ENCODE peak calls at places on chromosomes 5 and 9, in four cellular contexts. X, G, K and Z are unnamed samples.

GRCh38 chr5:2670856-2671404 is 80.5 kb downstream of the IRX2 start:
- DNase-seq in X (no peak), G (no peak), K (no peak), Z (no peak)

GRCh38 chr9:95513722-95514121 is 3.0 kb downstream of the PTCH1 start:
- DNase-seq in X (no peak), G (no peak), K (no peak), Z (no peak)

GRCh38 chr9:130058154-130058553 is 4.4 kb downstream of the GPR107 start:
- DNase-seq in X (peak), G (no peak), K (peak), Z (peak)

GRCh38 chr5:27325513-27325912 is 287.1 kb upstream of the CDH9 start:
- DNase-seq in X (no peak), G (no peak), K (no peak), Z (peak)

GRCh38 chr5:87944553-87945320 is 323.9 kb downstream of the TMEM161B start:
- DNase-seq in X (no peak), G (no peak), K (no peak), Z (no peak)

GRCh38 chr9:84054341-84055010 is 73.9 kb downstream of the RMI1 start:
- DNase-seq in X (no peak), G (no peak), K (no peak), Z (no peak)

GRCh38 chr9:105921057-105921721 is 226.8 kb downstream of the TMEM38B start:
- DNase-seq in X (no peak), G (no peak), K (no peak), Z (no peak)

GRCh38 chr5:174532453-174533126 is 191.8 kb upstream of the MSX2 start:
- DNase-seq in X (peak), G (peak), K (peak), Z (peak)

GRCh38 chr9:124611106-124611505 is 103.9 kb upstream of the NR5A1 start:
- DNase-seq in X (no peak), G (no peak), K (no peak), Z (no peak)

GRCh38 chr5:106288977-106289376 is 1381.8 kb downstream of the EFNA5 start:
- DNase-seq in X (no peak), G (no peak), K (no peak), Z (no peak)

GRCh38 chr5:35369965-35370790 is 139.9 kb upstream of the PRLR start:
- DNase-seq in X (no peak), G (no peak), K (no peak), Z (no peak)

GRCh38 chr9:426264-426663 is 211.6 kb downstream of the DOCK8 start:
- DNase-seq in X (no peak), G (no peak), K (no peak), Z (no peak)

GRCh38 chr5:154611341-154611767 is 133.3 kb upstream of the HAND1 start:
- DNase-seq in X (no peak), G (peak), K (no peak), Z (no peak)

GRCh38 chr5:119400248-119400647 is 44.4 kb downstream of the TNFAIP8 start:
- DNase-seq in X (no peak), G (no peak), K (no peak), Z (no peak)

GRCh38 chr5:142110046-142110531 is 1.5 kb downstream of the NDFIP1 start:
- DNase-seq in X (peak), G (peak), K (no peak), Z (peak)

GRCh38 chr9:2493106-2493505 is 128.5 kb upstream of the VLDLR start:
- DNase-seq in X (no peak), G (no peak), K (no peak), Z (peak)

GRCh38 chr9:38685535-38685934 is 34.4 kb downstream of the FAM240B start:
- DNase-seq in X (no peak), G (no peak), K (no peak), Z (no peak)

GRCh38 chr9:114893622-114894021 is 36.8 kb downstream of the TNFSF8 start:
- DNase-seq in X (no peak), G (peak), K (no peak), Z (peak)

GRCh38 chr5:148905541-148905940 is 79.1 kb downstream of the ADRB2 start:
- DNase-seq in X (no peak), G (no peak), K (no peak), Z (no peak)

GRCh38 chr9:16029056-16029615 is 476.3 kb downstream of the CCDC171 start:
- DNase-seq in X (no peak), G (no peak), K (no peak), Z (no peak)

GRCh38 chr9:104780796-104781395 is 17.0 kb downstream of the NIPSNAP3B start:
- DNase-seq in X (peak), G (peak), K (no peak), Z (peak)

DNA sequence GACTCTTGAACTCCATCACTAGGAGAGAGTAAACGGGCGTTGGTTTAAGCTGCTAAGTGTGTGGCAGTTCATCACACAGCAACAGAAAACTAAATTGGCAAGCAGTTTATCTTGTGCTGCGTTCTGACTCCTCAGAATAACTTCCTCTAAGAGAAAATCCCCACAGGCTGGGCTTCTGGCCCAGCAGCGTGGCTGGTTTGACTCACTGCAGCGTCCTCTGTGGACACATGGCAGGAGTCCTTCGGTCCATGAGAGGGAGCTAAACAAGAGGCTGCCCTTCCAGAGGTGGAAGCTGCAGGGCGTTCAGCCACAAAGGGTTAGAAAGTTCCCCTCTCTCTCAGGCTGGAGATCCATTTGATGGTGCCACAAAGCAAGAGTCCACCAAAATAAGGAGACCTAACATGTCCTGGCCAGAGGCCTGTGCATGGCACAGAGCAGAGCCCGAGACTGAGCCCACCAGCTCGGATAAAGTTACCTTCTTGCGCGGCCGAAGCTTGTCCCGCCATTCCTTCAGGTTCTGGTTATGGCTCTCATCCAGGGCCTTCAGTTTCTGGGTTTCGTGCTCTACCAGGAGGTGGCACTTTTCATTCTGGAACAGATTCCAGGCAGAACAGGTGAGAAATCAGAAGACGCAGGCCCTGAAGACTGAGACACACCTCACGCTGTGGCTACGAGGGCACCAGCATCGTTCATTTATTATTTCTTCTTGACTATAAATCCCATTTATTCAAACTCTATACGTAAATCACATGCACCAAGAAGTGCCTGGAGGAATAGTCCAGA is 46.2 kb upstream of the FBXW11 start:
- DNase-seq in X (no peak), G (peak), K (no peak), Z (no peak)
- TF ChIP-seq CTCF in X (no peak), G (no peak), K (no peak), Z (no peak)

DNA sequence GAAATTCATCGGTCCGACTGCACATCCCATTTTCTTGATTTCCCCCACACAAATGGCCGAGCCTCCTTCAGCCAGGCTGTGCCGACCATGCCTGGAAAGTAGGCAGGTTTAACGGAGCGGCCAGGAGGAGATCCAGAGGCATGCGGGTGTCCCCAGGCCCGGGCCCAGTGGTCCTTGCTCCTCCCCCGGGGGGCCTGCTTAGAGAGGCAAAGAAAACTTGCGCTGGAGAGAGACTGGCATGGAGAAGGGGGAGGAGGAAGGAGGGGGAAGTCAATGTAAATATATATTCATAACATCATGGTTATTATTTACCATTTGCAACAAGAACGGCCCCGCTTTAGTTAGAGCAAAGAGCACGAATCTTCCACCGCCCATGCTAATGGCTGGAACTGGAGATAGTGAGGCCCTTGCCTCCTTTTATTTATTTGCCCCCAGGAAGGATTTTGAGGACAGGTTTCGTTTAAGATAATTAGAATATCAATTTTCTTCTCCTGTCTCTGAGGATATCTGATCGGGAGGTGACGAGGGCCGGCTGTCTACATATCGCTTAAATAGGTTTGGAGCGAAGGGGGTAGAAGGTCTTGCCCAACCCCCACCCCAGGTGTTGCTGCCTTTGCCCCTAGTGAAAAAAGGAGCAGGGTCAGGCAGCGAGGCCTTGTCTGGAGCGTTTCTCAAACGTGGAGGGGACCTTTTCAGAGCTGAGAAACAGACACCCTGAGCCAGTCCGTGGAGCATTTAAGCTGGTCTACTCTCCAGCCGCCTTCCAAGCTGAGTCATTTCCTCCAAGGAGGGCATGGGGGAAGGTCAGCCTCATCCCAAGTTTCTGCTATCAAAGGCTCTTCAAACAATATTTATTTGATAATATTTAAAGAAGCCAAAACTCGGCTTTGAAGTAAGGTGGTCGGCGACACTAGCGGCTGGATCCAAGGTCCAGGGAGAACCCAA is 2.5 kb downstream of the BARHL1 start:
- DNase-seq in X (no peak), G (no peak), K (no peak), Z (no peak)
- TF ChIP-seq MYC in X (no peak), G (no peak), K (no peak), Z (no peak)

GRCh38 chr5:160289721-160290120 is 22.6 kb downstream of the CCNJL start:
- DNase-seq in X (no peak), G (no peak), K (no peak), Z (peak)

GRCh38 chr5:160286947-160287346 is 25.4 kb downstream of the CCNJL start:
- DNase-seq in X (no peak), G (no peak), K (no peak), Z (no peak)

GRCh38 chr5:160285311-160285710 is 27.1 kb downstream of the CCNJL start:
- DNase-seq in X (no peak), G (no peak), K (no peak), Z (peak)

GRCh38 chr5:160289356-160289651 is 23.1 kb downstream of the CCNJL start:
- DNase-seq in X (no peak), G (peak), K (no peak), Z (peak)

DNA sequence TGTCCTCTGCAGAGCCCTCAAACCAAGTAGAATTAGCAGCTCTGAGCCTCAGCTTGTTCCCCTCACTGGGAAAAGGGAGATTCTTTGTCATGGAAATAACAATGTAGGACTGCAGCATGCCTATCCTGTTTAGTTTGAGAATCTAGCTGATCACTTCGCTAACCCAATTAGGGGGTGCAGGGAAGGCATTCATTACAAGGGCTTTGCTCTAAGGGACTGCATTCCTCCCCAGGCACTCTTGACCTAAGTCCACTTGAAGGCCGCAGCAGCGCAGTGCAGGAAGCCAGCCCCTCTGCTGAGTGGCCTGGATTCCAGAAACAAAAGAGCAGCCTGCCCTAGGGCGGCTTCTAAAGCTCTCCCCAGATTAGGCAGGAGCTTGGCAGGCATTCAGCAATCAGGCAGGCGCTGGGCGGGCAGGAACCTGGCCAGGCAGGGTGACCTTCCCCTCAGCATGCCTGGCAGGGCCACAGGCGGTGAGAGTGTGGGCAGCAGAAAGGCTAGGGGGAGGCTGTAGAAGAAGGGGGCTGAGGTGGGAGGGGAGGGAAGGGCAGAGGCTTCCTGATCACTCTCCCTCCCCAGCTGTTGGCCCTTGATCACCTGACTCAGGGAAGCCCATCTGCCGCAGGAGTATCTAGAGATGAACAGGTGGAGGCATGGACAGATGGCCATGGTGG is 24.8 kb downstream of the CCNJL start:
- DNase-seq in X (no peak), G (peak), K (no peak), Z (no peak)
- H3K4me3 ChIP-seq in X (no peak), G (no peak), K (no peak), Z (no peak)

GRCh38 chr9:132383462-132383883 is 23.2 kb downstream of the TTF1 start:
- DNase-seq in X (no peak), G (no peak), K (no peak), Z (no peak)
- TF ChIP-seq CTCF in X (no peak), G (no peak), K (no peak), Z (no peak)

GRCh38 chr9:113502427-113503008 is 39.0 kb downstream of the RGS3 start:
- DNase-seq in X (no peak), G (peak), K (no peak), Z (no peak)
- TF ChIP-seq MYC in X (no peak), G (no peak), K (no peak), Z (no peak)

GRCh38 chr5:95817430-95817829 is 5.1 kb downstream of the GLRX start:
- DNase-seq in X (no peak), G (no peak), K (no peak), Z (no peak)
- H3K4me3 ChIP-seq in X (no peak), G (no peak), K (no peak), Z (peak)

DNA sequence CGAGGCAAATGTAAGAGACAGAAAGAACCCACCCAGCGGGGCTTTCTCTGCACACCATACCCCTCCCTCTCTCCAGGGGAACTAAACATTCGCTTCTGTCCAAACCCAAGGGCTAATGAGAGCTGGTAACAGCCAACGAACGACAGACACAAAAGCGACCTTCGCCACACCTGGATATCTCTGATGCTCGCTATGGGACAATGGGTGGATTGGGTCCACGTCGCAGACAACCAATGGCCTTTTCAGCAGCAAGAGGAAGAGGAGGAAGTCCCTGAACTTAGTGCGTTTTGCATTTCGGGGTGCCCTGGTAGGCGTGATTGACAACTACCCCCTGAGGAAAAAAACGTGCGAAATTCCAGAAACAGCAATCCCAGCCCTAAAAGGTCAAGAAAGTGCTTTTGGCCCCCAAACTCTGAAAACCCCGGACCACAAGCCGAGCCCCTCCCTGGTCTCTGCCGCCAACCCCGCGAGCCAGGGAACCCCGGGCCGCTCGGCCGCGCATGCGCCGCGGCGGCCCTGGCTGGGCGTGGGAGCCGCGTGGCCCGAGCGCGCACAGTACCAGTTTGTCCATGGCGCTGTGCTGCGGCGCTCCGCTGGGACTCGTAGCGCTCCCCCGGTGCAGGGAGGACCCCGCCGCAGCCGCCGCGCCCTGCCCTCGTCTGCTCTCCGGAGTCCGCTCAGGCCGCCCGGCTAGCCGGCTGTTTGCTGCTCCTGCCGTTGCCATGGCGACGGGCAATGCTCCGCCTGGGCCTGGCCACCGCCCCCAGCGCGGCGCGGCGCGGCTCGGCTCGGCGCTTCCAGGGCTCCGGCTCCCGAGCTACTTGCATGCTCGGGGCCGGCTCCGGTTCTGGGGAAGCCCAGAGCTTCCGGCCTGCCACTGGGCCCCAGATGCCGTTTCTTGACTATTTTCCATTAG is 66.9 kb upstream of the DNAH5 start:
- DNase-seq in X (peak), G (peak), K (peak), Z (peak)
- TF ChIP-seq CTCF in X (no peak), G (no peak), K (peak), Z (no peak)

GRCh38 chr9:125889524-125890473 is 142.6 kb downstream of the PBX3 start:
- DNase-seq in X (peak), G (peak), K (no peak), Z (peak)
- TF ChIP-seq MYC in X (no peak), G (no peak), K (no peak), Z (no peak)

GRCh38 chr5:114153392-114153791 is 208.5 kb upstream of the KCNN2 start:
- DNase-seq in X (no peak), G (no peak), K (no peak), Z (no peak)
- H3K4me3 ChIP-seq in X (no peak), G (no peak), K (no peak), Z (no peak)

GRCh38 chr5:33317271-33317670 is 123.5 kb upstream of the TARS1 start:
- DNase-seq in X (no peak), G (peak), K (no peak), Z (peak)
- TF ChIP-seq CTCF in X (no peak), G (no peak), K (no peak), Z (no peak)